ENCODE peak calls at places on chromosome 2, in six cellular contexts. V, F, C, R, I and G are unnamed samples.

GRCh38 chr2:10141736-10142639 is 19.4 kb downstream of the RRM2 start:
- DNase-seq in V (no peak), F (no peak), C (no peak), R (peak; percentile 56), I (no peak), G (no peak)

GRCh38 chr2:19575618-19576017 is 217.2 kb upstream of the OSR1 start:
- DNase-seq in V (no peak), F (no peak), C (no peak), R (no peak), I (no peak), G (no peak)

GRCh38 chr2:52526735-52527134 is 1240.9 kb upstream of the CHAC2 start:
- DNase-seq in V (no peak), F (no peak), C (no peak), R (no peak), I (no peak), G (no peak)

GRCh38 chr2:1505031-1505441 is 91.8 kb downstream of the TPO start:
- DNase-seq in V (no peak), F (no peak), C (no peak), R (no peak), I (no peak), G (no peak)

GRCh38 chr2:902584-902983 is 48.1 kb upstream of the SNTG2 start:
- DNase-seq in V (no peak), F (no peak), C (no peak), R (no peak), I (no peak), G (peak; percentile 16)

GRCh38 chr2:169184074-169184473 is 114.7 kb downstream of the DHRS9 start:
- DNase-seq in V (no peak), F (no peak), C (no peak), R (no peak), I (no peak), G (no peak)

GRCh38 chr2:17171446-17172049 is 346.7 kb downstream of the RAD51AP2 start:
- DNase-seq in V (no peak), F (peak; percentile 52), C (peak; percentile 36), R (no peak), I (no peak), G (no peak)

GRCh38 chr2:127145255-127145899 is 38.4 kb upstream of the BIN1 start:
- DNase-seq in V (no peak), F (no peak), C (no peak), R (no peak), I (no peak), G (no peak)

GRCh38 chr2:29831560-29831959 is 89.8 kb downstream of the ALK start:
- DNase-seq in V (no peak), F (no peak), C (no peak), R (no peak), I (no peak), G (no peak)

GRCh38 chr2:235659767-235660322 is 166.0 kb downstream of the AGAP1 start:
- DNase-seq in V (no peak), F (no peak), C (no peak), R (no peak), I (no peak), G (no peak)

GRCh38 chr2:114022360-114023085 is 132.6 kb downstream of the ACTR3 start:
- DNase-seq in V (no peak), F (no peak), C (no peak), R (no peak), I (no peak), G (no peak)

GRCh38 chr2:120105360-120105759 is 92.5 kb downstream of the EPB41L5 start:
- DNase-seq in V (no peak), F (no peak), C (no peak), R (no peak), I (no peak), G (no peak)

GRCh38 chr2:191927319-191927867 is 80.5 kb upstream of the CAVIN2 start:
- DNase-seq in V (no peak), F (peak; percentile 36), C (no peak), R (no peak), I (peak; percentile 41), G (peak; percentile 88)

GRCh38 chr2:72990695-72991438 is 73.5 kb downstream of the EMX1 start:
- DNase-seq in V (no peak), F (no peak), C (no peak), R (no peak), I (no peak), G (no peak)

GRCh38 chr2:21333694-21334093 is 209.9 kb downstream of the TDRD15 start:
- DNase-seq in V (no peak), F (no peak), C (no peak), R (no peak), I (no peak), G (peak; percentile 4)

GRCh38 chr2:112137516-112138142 is 556 bp upstream of the FBLN7 start:
- DNase-seq in V (no peak), F (no peak), C (no peak), R (peak; percentile 25), I (no peak), G (no peak)

GRCh38 chr2:108367776-108368175 is 10.0 kb upstream of the SULT1C4 start:
- DNase-seq in V (no peak), F (no peak), C (no peak), R (no peak), I (no peak), G (no peak)

GRCh38 chr2:12797815-12798214 is 81.1 kb downstream of the TRIB2 start:
- DNase-seq in V (no peak), F (no peak), C (no peak), R (no peak), I (no peak), G (no peak)

GRCh38 chr2:56534321-56534720 is 350.5 kb downstream of the CCDC85A start:
- DNase-seq in V (no peak), F (no peak), C (no peak), R (no peak), I (no peak), G (no peak)

GRCh38 chr2:190486037-190486623 is 48.4 kb downstream of the NEMP2 start:
- DNase-seq in V (no peak), F (no peak), C (no peak), R (no peak), I (no peak), G (no peak)

GRCh38 chr2:163210430-163210918 is 371.9 kb upstream of the KCNH7 start:
- DNase-seq in V (no peak), F (no peak), C (no peak), R (no peak), I (no peak), G (no peak)

GRCh38 chr2:66489433-66489832 is 54.5 kb downstream of the MEIS1 start:
- DNase-seq in V (no peak), F (no peak), C (no peak), R (no peak), I (no peak), G (no peak)

GRCh38 chr2:230324503-230324902 is 2.5 kb upstream of the SP140L start:
- DNase-seq in V (no peak), F (no peak), C (no peak), R (no peak), I (no peak), G (no peak)

GRCh38 chr2:51812138-51812866 is 780.4 kb upstream of the NRXN1 start:
- DNase-seq in V (no peak), F (no peak), C (no peak), R (no peak), I (no peak), G (no peak)

GRCh38 chr2:17804358-17804757 is 11.9 kb upstream of the MSGN1 start:
- DNase-seq in V (no peak), F (no peak), C (no peak), R (no peak), I (no peak), G (no peak)

GRCh38 chr2:48313036-48313877 is 216.7 kb upstream of the STON1 start:
- DNase-seq in V (no peak), F (no peak), C (no peak), R (peak; percentile 44), I (no peak), G (no peak)

GRCh38 chr2:43831438-43832294 is 7.0 kb downstream of the ABCG5 start:
- DNase-seq in V (no peak), F (no peak), C (no peak), R (no peak), I (no peak), G (no peak)

DNA sequence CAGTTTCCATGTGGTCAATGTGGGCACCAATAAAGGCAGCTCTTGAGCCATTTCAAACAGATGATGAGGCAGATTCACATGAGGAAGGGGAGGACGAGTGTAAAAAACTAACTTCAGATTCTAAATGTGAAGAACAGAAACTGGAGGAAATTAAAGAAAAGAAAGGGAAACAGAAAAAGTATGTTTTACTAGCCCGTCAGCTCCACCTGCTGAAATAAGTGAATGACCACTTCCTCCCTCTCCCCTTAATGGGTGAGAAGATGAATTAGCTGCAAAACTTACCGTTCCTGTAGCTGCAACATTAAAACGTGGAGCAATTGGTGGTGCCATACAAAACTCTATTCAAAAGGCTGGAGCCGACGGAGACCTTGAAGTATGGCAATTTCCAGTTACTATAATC is 203.5 kb downstream of the UXS1 start:
- DNase-seq in V (no peak), F (no peak), C (no peak), R (no peak), I (no peak), G (no peak)
- H3K9me3 ChIP-seq in V (peaks cover 34% of the 10 kb centered on the region), F (peaks cover 69% of the 10 kb centered on the region), C (peaks cover 7% of the 10 kb centered on the region), R (peaks cover 56% of the 10 kb centered on the region), I (peaks cover 2% of the 10 kb centered on the region), G (peaks cover 10% of the 10 kb centered on the region)

GRCh38 chr2:116891191-116891590 is 923.3 kb upstream of the DDX18 start:
- DNase-seq in V (no peak), F (no peak), C (no peak), R (no peak), I (no peak), G (no peak)
- H3K9me3 ChIP-seq in V (no peaks in the 10 kb centered on the region), F (peaks cover 16% of the 10 kb centered on the region), C (peaks cover 2% of the 10 kb centered on the region), R (peaks cover 6% of the 10 kb centered on the region), I (peaks cover 2% of the 10 kb centered on the region), G (peaks cover 6% of the 10 kb centered on the region)

GRCh38 chr2:123073956-123074355 is 951.1 kb upstream of the CNTNAP5 start:
- DNase-seq in V (no peak), F (no peak), C (no peak), R (no peak), I (no peak), G (no peak)

GRCh38 chr2:123077101-123077500 is 948.0 kb upstream of the CNTNAP5 start:
- DNase-seq in V (no peak), F (no peak), C (no peak), R (no peak), I (no peak), G (no peak)

DNA sequence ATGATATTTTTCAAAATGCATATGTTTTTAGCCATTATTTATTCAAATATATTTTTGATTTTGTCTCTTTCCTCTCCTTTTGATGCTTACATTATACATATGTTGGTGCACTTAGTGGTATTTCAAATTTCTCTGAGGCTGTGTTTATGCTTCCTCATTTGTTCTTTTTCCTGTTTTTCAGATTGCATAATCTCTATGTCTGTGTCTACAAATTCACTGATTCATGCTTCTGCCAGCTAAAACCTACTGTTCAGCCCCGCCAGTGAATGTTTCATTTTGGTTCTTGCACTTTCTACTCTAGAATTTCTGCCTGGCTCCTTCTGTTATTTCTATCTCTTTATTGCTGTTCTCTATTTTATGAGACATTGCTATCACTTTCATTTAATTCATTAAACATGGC is 951.7 kb upstream of the CNTNAP5 start:
- DNase-seq in V (no peak), F (no peak), C (no peak), R (no peak), I (no peak), G (no peak)
- H3K9me3 ChIP-seq in V (no peaks in the 10 kb centered on the region), F (no peaks in the 10 kb centered on the region), C (no peaks in the 10 kb centered on the region), R (no peaks in the 10 kb centered on the region), I (no peaks in the 10 kb centered on the region), G (no peaks in the 10 kb centered on the region)

DNA sequence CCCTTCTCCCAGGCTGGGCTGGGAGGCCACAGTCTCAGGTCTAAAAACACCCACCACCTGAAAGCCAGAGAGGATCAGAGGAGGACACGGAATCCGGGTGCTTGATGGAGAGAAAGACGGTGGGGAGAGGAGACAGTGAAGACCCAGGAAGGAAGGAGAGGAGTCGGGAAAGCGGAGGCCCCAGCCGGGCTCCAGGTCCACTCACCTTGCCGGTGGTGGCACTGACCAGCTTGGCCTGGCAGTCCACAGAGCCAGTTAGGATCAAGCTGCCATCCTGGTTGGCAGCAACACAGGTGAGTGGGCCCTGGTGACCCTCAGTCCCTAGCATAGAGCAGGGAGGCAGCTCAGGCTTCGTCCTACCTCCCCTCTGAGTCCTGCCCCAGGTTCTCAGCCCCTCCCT is 4.3 kb downstream of the AAMP start:
- DNase-seq in V (no peak), F (no peak), C (no peak), R (no peak), I (no peak), G (no peak)
- H3K9me3 ChIP-seq in V (no peaks in the 10 kb centered on the region), F (no peaks in the 10 kb centered on the region), C (peaks cover 2% of the 10 kb centered on the region), R (no peaks in the 10 kb centered on the region), I (no peaks in the 10 kb centered on the region), G (no peaks in the 10 kb centered on the region)